ENCODE peak calls at places on chromosomes 16 and 17, in six cellular contexts. L is lung; R is Peyer's patch; C is A673; O is CD8-positive, alpha-beta T cell; Z is astrocyte. B is an unnamed sample.

GRCh38 chr17:18248811-18249210 is 9.7 kb downstream of the FLII start:
- DNase-seq in C (no peak), O (no peak), R (no peak), L (no peak), Z (no peak), B (no peak)

GRCh38 chr16:74556375-74556922 is 50.5 kb downstream of the GLG1 start:
- DNase-seq in Z (peak; percentile 60), C (no peak), R (no peak), L (no peak), O (no peak), B (no peak)

GRCh38 chr17:7782237-7782636 is 51.8 kb upstream of the KDM6B start:
- DNase-seq in O (no peak), C (no peak), L (no peak), Z (peak; percentile 40), R (no peak), B (no peak)

GRCh38 chr16:47258874-47259461 is 115.2 kb upstream of the NETO2 start:
- DNase-seq in L (no peak), O (no peak), C (peak; percentile 56), R (no peak), Z (no peak), B (peak; percentile 65)

GRCh38 chr16:27779719-27780161 is 229.8 kb downstream of the KATNIP start:
- DNase-seq in C (peak; percentile 70), O (no peak), R (no peak), L (peak; percentile 57), Z (peak; percentile 47), B (peak; percentile 92)

GRCh38 chr17:19382581-19383444 is 4.2 kb downstream of the MFAP4 start:
- DNase-seq in O (no peak), R (no peak), C (no peak), Z (no peak), L (no peak), B (no peak)

GRCh38 chr17:61389670-61390478 is 9.8 kb upstream of the TBX2 start:
- DNase-seq in Z (no peak), C (peak; percentile 60), L (no peak), O (peak; percentile 63), R (peak; percentile 40), B (peak; percentile 96)

GRCh38 chr16:11668590-11669379 is 530 bp downstream of the SNN start:
- DNase-seq in L (no peak), O (no peak), R (no peak), C (no peak), Z (no peak), B (no peak)

GRCh38 chr17:42422958-42423712 is at the start of gene CAVIN1:
- DNase-seq in C (peak; percentile 87), R (peak; percentile 52), L (peak; percentile 98), Z (peak; percentile 95), O (no peak), B (peak; percentile 98)

GRCh38 chr16:24116989-24117388 is 139.1 kb upstream of the CACNG3 start:
- DNase-seq in C (peak; percentile 76), Z (no peak), O (no peak), L (no peak), R (no peak), B (peak; percentile 31)

GRCh38 chr17:16969931-16970906 is 1.7 kb downstream of the TNFRSF13B start:
- DNase-seq in Z (no peak), L (no peak), C (no peak), O (no peak), R (peak; percentile 45), B (peak; percentile 40)

GRCh38 chr17:40325156-40326013 is 16.4 kb downstream of the RARA start:
- DNase-seq in R (no peak), L (no peak), O (no peak), Z (no peak), C (no peak), B (no peak)

GRCh38 chr17:10210151-10210574 is 11.8 kb upstream of the GAS7 start:
- DNase-seq in Z (peak; percentile 7), C (no peak), L (no peak), O (no peak), R (no peak), B (peak; percentile 82)

GRCh38 chr16:2776500-2777139 is 460 bp downstream of the ELOB start:
- DNase-seq in Z (no peak), O (no peak), R (no peak), C (no peak), L (no peak), B (no peak)

GRCh38 chr17:31825961-31826691 is 32.9 kb downstream of the COPRS start:
- DNase-seq in R (no peak), Z (no peak), C (no peak), O (no peak), L (no peak), B (no peak)

GRCh38 chr17:29341726-29342125 is 47.8 kb upstream of the NUFIP2 start:
- DNase-seq in R (no peak), O (no peak), L (no peak), Z (no peak), C (no peak), B (no peak)

GRCh38 chr17:76026714-76027158 is 370 bp downstream of the EVPL start:
- DNase-seq in R (no peak), Z (no peak), C (no peak), O (no peak), L (peak; percentile 44), B (no peak)

DNA sequence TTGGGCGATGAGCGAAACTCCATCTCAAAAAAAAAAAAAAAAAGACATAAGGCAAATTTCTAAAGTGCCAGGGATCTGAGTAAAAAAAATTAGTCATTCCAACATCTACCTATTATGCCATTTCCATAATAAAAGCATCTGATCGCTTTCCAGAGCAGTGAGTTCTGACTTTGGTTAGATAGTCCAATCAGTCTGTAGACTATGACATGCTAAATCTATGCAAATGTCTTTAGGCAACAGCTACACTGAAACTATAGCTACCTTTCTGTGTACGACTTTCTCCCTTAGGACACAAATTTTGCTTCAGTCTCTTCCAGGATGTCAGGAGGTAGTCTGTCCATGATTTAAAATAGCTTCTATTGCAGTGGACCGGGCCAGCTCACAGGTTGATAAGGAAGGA is 58.9 kb upstream of the ARHGAP44 start:
- DNase-seq in C (no peak), Z (no peak), O (no peak), R (no peak), L (no peak), B (no peak)
- H3K27ac ChIP-seq in C (no peak overlapping the region), Z (peak overlapping the region; percentile 53), O (no peak overlapping the region), R (peak overlapping the region; percentile 42), L (peak overlapping the region; percentile 92), B (peak overlapping the region; percentile 22)

GRCh38 chr17:81264640-81265039 is 25.5 kb downstream of the NDUFAF8 start:
- DNase-seq in R (no peak), L (no peak), C (no peak), Z (no peak), O (no peak), B (no peak)

GRCh38 chr17:81271226-81271625 is 23.9 kb downstream of the SLC38A10 start:
- DNase-seq in C (no peak), R (no peak), L (no peak), Z (no peak), O (no peak), B (no peak)

GRCh38 chr17:81270279-81270678 is 24.8 kb downstream of the SLC38A10 start:
- DNase-seq in O (no peak), C (no peak), L (no peak), Z (no peak), R (no peak), B (no peak)

GRCh38 chr17:81265576-81265975 is 26.5 kb downstream of the NDUFAF8 start:
- DNase-seq in L (no peak), C (no peak), R (no peak), O (no peak), Z (no peak), B (no peak)

GRCh38 chr17:81267390-81268067 is 27.6 kb downstream of the SLC38A10 start:
- DNase-seq in R (no peak), L (no peak), C (no peak), O (no peak), Z (no peak), B (no peak)
- TF ChIP-seq CTCF in R (no peak), L (no peak), C (no peak), O (no peak), Z (no peak), B (no peak)

GRCh38 chr17:81095608-81095888 is 60.6 kb downstream of the BAIAP2 start:
- DNase-seq in L (no peak), C (no peak), O (no peak), Z (no peak), R (no peak), B (no peak)

GRCh38 chr17:81094744-81095607 is 60.0 kb downstream of the BAIAP2 start:
- DNase-seq in O (peak; percentile 92), C (peak; percentile 97), Z (peak; percentile 100), R (peak; percentile 60), L (peak; percentile 76), B (peak; percentile 97)

GRCh38 chr17:81097943-81098308 is 63.0 kb downstream of the BAIAP2 start:
- DNase-seq in O (no peak), Z (peak; percentile 49), C (no peak), L (no peak), R (no peak), B (no peak)

GRCh38 chr17:81096741-81097133 is 61.8 kb downstream of the BAIAP2 start:
- DNase-seq in C (no peak), L (no peak), R (no peak), Z (no peak), O (no peak), B (no peak)

DNA sequence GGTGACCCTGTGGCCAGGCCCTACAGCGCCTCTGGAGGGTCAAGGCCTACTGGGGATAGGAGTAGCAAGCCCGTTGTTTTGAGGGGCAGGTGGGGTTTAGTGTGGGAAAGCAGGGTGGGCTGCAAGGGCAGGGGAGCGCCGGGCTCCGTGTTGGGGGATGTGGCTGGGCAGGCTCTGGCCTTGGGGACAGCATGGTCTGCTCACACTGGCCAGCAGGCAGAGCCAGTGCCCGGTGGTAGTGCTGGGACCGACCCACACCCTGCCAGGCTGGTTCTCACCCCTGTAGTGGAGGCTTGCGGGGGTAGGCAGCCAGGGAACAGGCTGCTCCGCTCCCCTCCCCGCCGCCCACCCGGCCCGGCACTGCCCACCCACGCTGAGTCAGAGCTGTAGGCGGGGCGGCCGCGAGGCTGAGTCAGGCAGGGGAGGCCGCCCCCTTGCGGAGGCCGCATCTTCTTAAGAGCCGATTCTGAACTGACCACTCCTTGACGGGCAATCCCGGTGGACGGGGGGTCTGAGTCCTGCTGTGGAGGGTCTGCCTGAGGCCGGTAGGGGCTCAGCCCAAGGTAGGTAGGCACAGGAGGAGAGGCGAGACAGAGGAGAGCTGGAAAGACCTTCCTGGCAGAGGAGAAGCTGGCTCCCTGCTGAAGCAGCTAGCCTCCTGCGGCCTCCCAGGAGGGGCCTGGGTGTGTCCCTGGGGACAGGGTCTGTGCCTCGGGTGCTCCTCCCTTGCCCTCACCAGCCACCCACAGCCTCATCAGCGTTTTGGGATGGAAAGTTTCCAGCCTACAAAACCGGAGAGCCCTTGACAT is 62.4 kb downstream of the BAIAP2 start:
- DNase-seq in R (peak; percentile 61), L (peak; percentile 71), C (peak; percentile 81), O (peak; percentile 70), Z (peak; percentile 72), B (peak; percentile 94)
- H3K27ac ChIP-seq in R (no peak overlapping the region), L (no peak overlapping the region), C (peak overlapping the region; percentile 85), O (no peak overlapping the region), Z (peak overlapping the region; percentile 89), B (no peak overlapping the region)

DNA sequence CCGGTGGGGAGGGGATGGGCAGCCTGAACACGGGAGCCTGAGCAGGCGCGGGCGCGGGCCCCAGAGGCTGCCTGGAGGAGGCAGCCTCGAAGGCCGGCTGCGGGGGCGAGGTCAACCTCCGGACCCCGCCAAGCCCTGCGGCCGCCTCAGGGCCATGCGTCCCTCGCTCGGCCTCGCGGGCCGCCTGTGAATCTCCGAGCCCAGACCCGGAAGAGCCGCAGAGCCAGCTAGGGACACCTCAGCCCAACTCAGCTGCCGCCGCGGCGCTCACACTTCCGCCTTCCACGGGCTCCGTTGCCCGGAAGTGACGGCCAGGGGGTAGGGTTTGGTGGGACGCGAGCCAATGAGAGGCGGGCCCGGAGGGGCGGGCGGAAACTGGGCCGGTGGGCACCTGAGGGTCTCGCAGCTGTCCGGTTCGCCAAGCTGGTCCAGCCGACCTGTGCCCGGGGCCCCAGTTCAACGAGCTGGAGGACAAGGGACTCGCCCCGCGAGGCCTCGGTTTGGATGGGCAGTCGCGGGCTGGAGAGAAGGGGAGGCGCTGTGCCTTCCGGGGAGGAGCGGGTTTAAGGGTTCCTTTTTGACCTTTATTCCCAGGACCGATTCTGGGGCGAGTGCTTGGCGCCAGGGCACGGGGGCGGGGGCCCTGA is at the start of gene SLC38A10:
- DNase-seq in O (peak; percentile 93), L (peak; percentile 94), R (peak; percentile 93), Z (peak; percentile 68), C (peak; percentile 91), B (peak; percentile 98)
- TF ChIP-seq CTCF in O (no peak), L (no peak), R (no peak), Z (no peak), C (no peak), B (no peak)